ENCODE peak calls at places on chromosome 22, in six cellular contexts. One of them, this sample, is unnamed.

GRCh38 chr22:31093090-31093850 is 12.2 kb downstream of the SMTN start:
- DNase-seq in NCI-H1436: no peak
- DNase-seq in Ammon's horn: peak
- DNase-seq in effector memory CD4-positive, alpha-beta T cell: no peak
- DNase-seq in GM19239: peak
- DNase-seq in fibroblast of the conjunctiva: no peak
- DNase-seq in this sample: no peak

GRCh38 chr22:46916886-46917625 is 154.6 kb downstream of the TBC1D22A start:
- DNase-seq in NCI-H1436: no peak
- DNase-seq in Ammon's horn: no peak
- DNase-seq in effector memory CD4-positive, alpha-beta T cell: no peak
- DNase-seq in GM19239: no peak
- DNase-seq in fibroblast of the conjunctiva: no peak
- DNase-seq in this sample: no peak

GRCh38 chr22:38033522-38034277 is 23.5 kb upstream of the PICK1 start:
- DNase-seq in NCI-H1436: no peak
- DNase-seq in Ammon's horn: peak
- DNase-seq in effector memory CD4-positive, alpha-beta T cell: no peak
- DNase-seq in GM19239: no peak
- DNase-seq in fibroblast of the conjunctiva: no peak
- DNase-seq in this sample: no peak

GRCh38 chr22:36818010-36818642 is 1.3 kb upstream of the PVALB start:
- DNase-seq in NCI-H1436: no peak
- DNase-seq in Ammon's horn: no peak
- DNase-seq in effector memory CD4-positive, alpha-beta T cell: no peak
- DNase-seq in GM19239: no peak
- DNase-seq in fibroblast of the conjunctiva: no peak
- DNase-seq in this sample: no peak

GRCh38 chr22:39469681-39470461 is 13.1 kb downstream of the MGAT3 start:
- DNase-seq in NCI-H1436: no peak
- DNase-seq in Ammon's horn: peak
- DNase-seq in effector memory CD4-positive, alpha-beta T cell: no peak
- DNase-seq in GM19239: no peak
- DNase-seq in fibroblast of the conjunctiva: no peak
- DNase-seq in this sample: no peak

GRCh38 chr22:39237276-39238123 is 7.3 kb downstream of the PDGFB start:
- DNase-seq in NCI-H1436: peak
- DNase-seq in Ammon's horn: no peak
- DNase-seq in effector memory CD4-positive, alpha-beta T cell: no peak
- DNase-seq in GM19239: no peak
- DNase-seq in fibroblast of the conjunctiva: no peak
- DNase-seq in this sample: peak

GRCh38 chr22:31279821-31280496 is 12.3 kb downstream of the PIK3IP1 start:
- DNase-seq in NCI-H1436: no peak
- DNase-seq in Ammon's horn: no peak
- DNase-seq in effector memory CD4-positive, alpha-beta T cell: no peak
- DNase-seq in GM19239: no peak
- DNase-seq in fibroblast of the conjunctiva: no peak
- DNase-seq in this sample: no peak

GRCh38 chr22:22884010-22884887 is 3.4 kb upstream of the IGLL5 start:
- DNase-seq in NCI-H1436: peak
- DNase-seq in Ammon's horn: peak
- DNase-seq in effector memory CD4-positive, alpha-beta T cell: peak
- DNase-seq in GM19239: peak
- DNase-seq in fibroblast of the conjunctiva: peak
- DNase-seq in this sample: peak

GRCh38 chr22:28051787-28052356 is 132.8 kb upstream of the PITPNB start:
- DNase-seq in NCI-H1436: peak
- DNase-seq in Ammon's horn: peak
- DNase-seq in effector memory CD4-positive, alpha-beta T cell: no peak
- DNase-seq in GM19239: no peak
- DNase-seq in fibroblast of the conjunctiva: peak
- DNase-seq in this sample: peak

GRCh38 chr22:29199702-29200400 is 5.8 kb upstream of the EMID1 start:
- DNase-seq in NCI-H1436: no peak
- DNase-seq in Ammon's horn: no peak
- DNase-seq in effector memory CD4-positive, alpha-beta T cell: no peak
- DNase-seq in GM19239: no peak
- DNase-seq in fibroblast of the conjunctiva: no peak
- DNase-seq in this sample: no peak

GRCh38 chr22:46387748-46388147 is 52.2 kb downstream of the TRMU start:
- DNase-seq in NCI-H1436: no peak
- DNase-seq in Ammon's horn: no peak
- DNase-seq in effector memory CD4-positive, alpha-beta T cell: no peak
- DNase-seq in GM19239: no peak
- DNase-seq in fibroblast of the conjunctiva: no peak
- DNase-seq in this sample: no peak

GRCh38 chr22:42743501-42743991 is 22.9 kb upstream of the A4GALT start:
- DNase-seq in NCI-H1436: no peak
- DNase-seq in Ammon's horn: no peak
- DNase-seq in effector memory CD4-positive, alpha-beta T cell: no peak
- DNase-seq in GM19239: no peak
- DNase-seq in fibroblast of the conjunctiva: peak
- DNase-seq in this sample: no peak

GRCh38 chr22:36612458-36612857 is 83.5 kb upstream of the EIF3D start:
- DNase-seq in NCI-H1436: no peak
- DNase-seq in Ammon's horn: no peak
- DNase-seq in effector memory CD4-positive, alpha-beta T cell: no peak
- DNase-seq in GM19239: no peak
- DNase-seq in fibroblast of the conjunctiva: no peak
- DNase-seq in this sample: no peak

GRCh38 chr22:21652547-21653545 is 10.7 kb downstream of the SDF2L1 start:
- DNase-seq in NCI-H1436: no peak
- DNase-seq in Ammon's horn: no peak
- DNase-seq in effector memory CD4-positive, alpha-beta T cell: no peak
- DNase-seq in GM19239: no peak
- DNase-seq in fibroblast of the conjunctiva: no peak
- DNase-seq in this sample: no peak

GRCh38 chr22:28333106-28333505 is 346.5 kb downstream of the TTC28 start:
- DNase-seq in NCI-H1436: peak
- DNase-seq in Ammon's horn: no peak
- DNase-seq in effector memory CD4-positive, alpha-beta T cell: no peak
- DNase-seq in GM19239: no peak
- DNase-seq in fibroblast of the conjunctiva: no peak
- DNase-seq in this sample: no peak

GRCh38 chr22:44753189-44754042 is 1.0 kb downstream of the ARHGAP8 start:
- DNase-seq in NCI-H1436: no peak
- DNase-seq in Ammon's horn: no peak
- DNase-seq in effector memory CD4-positive, alpha-beta T cell: no peak
- DNase-seq in GM19239: no peak
- DNase-seq in fibroblast of the conjunctiva: peak
- DNase-seq in this sample: no peak

GRCh38 chr22:45218974-45219373 is 21.7 kb downstream of the KIAA0930 start:
- DNase-seq in NCI-H1436: no peak
- DNase-seq in Ammon's horn: peak
- DNase-seq in effector memory CD4-positive, alpha-beta T cell: no peak
- DNase-seq in GM19239: peak
- DNase-seq in fibroblast of the conjunctiva: no peak
- DNase-seq in this sample: no peak

GRCh38 chr22:19970479-19971275 is 29.1 kb upstream of the TXNRD2 start:
- DNase-seq in NCI-H1436: peak
- DNase-seq in Ammon's horn: peak
- DNase-seq in effector memory CD4-positive, alpha-beta T cell: peak
- DNase-seq in GM19239: peak
- DNase-seq in fibroblast of the conjunctiva: no peak
- DNase-seq in this sample: peak

GRCh38 chr22:46815896-46816721 is 53.7 kb downstream of the TBC1D22A start:
- DNase-seq in NCI-H1436: no peak
- DNase-seq in Ammon's horn: peak
- DNase-seq in effector memory CD4-positive, alpha-beta T cell: no peak
- DNase-seq in GM19239: no peak
- DNase-seq in fibroblast of the conjunctiva: no peak
- DNase-seq in this sample: no peak

GRCh38 chr22:43693245-43693644 is 118.9 kb downstream of the EFCAB6 start:
- DNase-seq in NCI-H1436: no peak
- DNase-seq in Ammon's horn: no peak
- DNase-seq in effector memory CD4-positive, alpha-beta T cell: no peak
- DNase-seq in GM19239: no peak
- DNase-seq in fibroblast of the conjunctiva: no peak
- DNase-seq in this sample: no peak

GRCh38 chr22:37273126-37273845 is 9.0 kb upstream of the CYTH4 start:
- DNase-seq in NCI-H1436: no peak
- DNase-seq in Ammon's horn: no peak
- DNase-seq in effector memory CD4-positive, alpha-beta T cell: no peak
- DNase-seq in GM19239: no peak
- DNase-seq in fibroblast of the conjunctiva: no peak
- DNase-seq in this sample: no peak

GRCh38 chr22:25153961-25154685 is 45.5 kb upstream of the CRYBB3 start:
- DNase-seq in NCI-H1436: no peak
- DNase-seq in Ammon's horn: peak
- DNase-seq in effector memory CD4-positive, alpha-beta T cell: no peak
- DNase-seq in GM19239: no peak
- DNase-seq in fibroblast of the conjunctiva: peak
- DNase-seq in this sample: peak

GRCh38 chr22:39723899-39724351 is 153.4 kb downstream of the CACNA1I start:
- DNase-seq in NCI-H1436: no peak
- DNase-seq in Ammon's horn: peak
- DNase-seq in effector memory CD4-positive, alpha-beta T cell: no peak
- DNase-seq in GM19239: no peak
- DNase-seq in fibroblast of the conjunctiva: no peak
- DNase-seq in this sample: no peak

GRCh38 chr22:44746061-44746789 is 6.2 kb upstream of the ARHGAP8 start:
- DNase-seq in NCI-H1436: no peak
- DNase-seq in Ammon's horn: no peak
- DNase-seq in effector memory CD4-positive, alpha-beta T cell: no peak
- DNase-seq in GM19239: no peak
- DNase-seq in fibroblast of the conjunctiva: no peak
- DNase-seq in this sample: no peak

GRCh38 chr22:42648368-42649260 is 578 bp downstream of the CYB5R3 start:
- DNase-seq in NCI-H1436: no peak
- DNase-seq in Ammon's horn: peak
- DNase-seq in effector memory CD4-positive, alpha-beta T cell: no peak
- DNase-seq in GM19239: no peak
- DNase-seq in fibroblast of the conjunctiva: no peak
- DNase-seq in this sample: no peak

GRCh38 chr22:29717789-29718188 is 2.0 kb upstream of the CABP7 start:
- DNase-seq in NCI-H1436: no peak
- DNase-seq in Ammon's horn: no peak
- DNase-seq in effector memory CD4-positive, alpha-beta T cell: no peak
- DNase-seq in GM19239: no peak
- DNase-seq in fibroblast of the conjunctiva: no peak
- DNase-seq in this sample: no peak

GRCh38 chr22:47195676-47196492 is 433.4 kb downstream of the TBC1D22A start:
- DNase-seq in NCI-H1436: no peak
- DNase-seq in Ammon's horn: no peak
- DNase-seq in effector memory CD4-positive, alpha-beta T cell: no peak
- DNase-seq in GM19239: no peak
- DNase-seq in fibroblast of the conjunctiva: no peak
- DNase-seq in this sample: no peak

GRCh38 chr22:34000879-34001526 is 80.7 kb upstream of the LARGE1 start:
- DNase-seq in NCI-H1436: no peak
- DNase-seq in Ammon's horn: no peak
- DNase-seq in effector memory CD4-positive, alpha-beta T cell: no peak
- DNase-seq in GM19239: no peak
- DNase-seq in fibroblast of the conjunctiva: no peak
- DNase-seq in this sample: no peak

GRCh38 chr22:23690713-23691112 is at the start of gene RGL4:
- DNase-seq in NCI-H1436: no peak
- DNase-seq in Ammon's horn: no peak
- DNase-seq in effector memory CD4-positive, alpha-beta T cell: no peak
- DNase-seq in GM19239: no peak
- DNase-seq in fibroblast of the conjunctiva: no peak
- DNase-seq in this sample: no peak

GRCh38 chr22:47355776-47356432 is 593.5 kb downstream of the TBC1D22A start:
- DNase-seq in NCI-H1436: no peak
- DNase-seq in Ammon's horn: no peak
- DNase-seq in effector memory CD4-positive, alpha-beta T cell: no peak
- DNase-seq in GM19239: no peak
- DNase-seq in fibroblast of the conjunctiva: no peak
- DNase-seq in this sample: no peak

GRCh38 chr22:41178425-41178975 is 26.6 kb upstream of the L3MBTL2 start:
- DNase-seq in NCI-H1436: no peak
- DNase-seq in Ammon's horn: peak
- DNase-seq in effector memory CD4-positive, alpha-beta T cell: no peak
- DNase-seq in GM19239: no peak
- DNase-seq in fibroblast of the conjunctiva: no peak
- DNase-seq in this sample: no peak

GRCh38 chr22:33302049-33302545 is 243.9 kb upstream of the SYN3 start:
- DNase-seq in NCI-H1436: peak
- DNase-seq in Ammon's horn: peak
- DNase-seq in effector memory CD4-positive, alpha-beta T cell: peak
- DNase-seq in GM19239: peak
- DNase-seq in fibroblast of the conjunctiva: peak
- DNase-seq in this sample: peak

GRCh38 chr22:45202333-45203149 is 38.2 kb downstream of the KIAA0930 start:
- DNase-seq in NCI-H1436: no peak
- DNase-seq in Ammon's horn: no peak
- DNase-seq in effector memory CD4-positive, alpha-beta T cell: no peak
- DNase-seq in GM19239: no peak
- DNase-seq in fibroblast of the conjunctiva: no peak
- DNase-seq in this sample: peak